ENCODE peak calls at places on chromosomes 11 and 22, in six cellular contexts. One of them, this sample, is unnamed.

GRCh38 chr22:50376064-50376747 is 33.1 kb downstream of the PPP6R2 start:
- DNase-seq in fibroblast of lung: no peak
- DNase-seq in prostate gland: no peak
- DNase-seq in neural progenitor cell: no peak
- DNase-seq in body of pancreas: no peak
- DNase-seq in left ventricle myocardium inferior: no peak
- DNase-seq in this sample: no peak

GRCh38 chr22:23047742-23048141 is 22.6 kb upstream of the GNAZ start:
- DNase-seq in neural progenitor cell: no peak
- DNase-seq in body of pancreas: no peak
- DNase-seq in prostate gland: no peak
- DNase-seq in fibroblast of lung: no peak
- DNase-seq in left ventricle myocardium inferior: no peak
- DNase-seq in this sample: no peak

GRCh38 chr11:107157146-107157808 is 139.0 kb upstream of the GUCY1A2 start:
- DNase-seq in neural progenitor cell: peak; percentile 52
- DNase-seq in left ventricle myocardium inferior: no peak
- DNase-seq in body of pancreas: no peak
- DNase-seq in prostate gland: no peak
- DNase-seq in fibroblast of lung: peak; percentile 55
- DNase-seq in this sample: no peak

GRCh38 chr11:88358040-88358431 is 20.5 kb upstream of the CTSC start:
- DNase-seq in prostate gland: no peak
- DNase-seq in fibroblast of lung: no peak
- DNase-seq in left ventricle myocardium inferior: no peak
- DNase-seq in neural progenitor cell: no peak
- DNase-seq in body of pancreas: no peak
- DNase-seq in this sample: no peak

GRCh38 chr11:76655466-76656086 is 15.0 kb downstream of the LRRC32 start:
- DNase-seq in body of pancreas: no peak
- DNase-seq in left ventricle myocardium inferior: no peak
- DNase-seq in neural progenitor cell: no peak
- DNase-seq in prostate gland: no peak
- DNase-seq in fibroblast of lung: no peak
- DNase-seq in this sample: no peak

GRCh38 chr22:20650294-20651207 is 123.4 kb upstream of the SERPIND1 start:
- DNase-seq in prostate gland: no peak
- DNase-seq in neural progenitor cell: no peak
- DNase-seq in fibroblast of lung: no peak
- DNase-seq in left ventricle myocardium inferior: no peak
- DNase-seq in body of pancreas: no peak
- DNase-seq in this sample: no peak

GRCh38 chr22:32880906-32881596 is 79.5 kb downstream of the TIMP3 start:
- DNase-seq in neural progenitor cell: no peak
- DNase-seq in body of pancreas: peak; percentile 15
- DNase-seq in fibroblast of lung: peak; percentile 83
- DNase-seq in prostate gland: no peak
- DNase-seq in left ventricle myocardium inferior: peak; percentile 89
- DNase-seq in this sample: no peak

GRCh38 chr11:94786264-94787126 is 18.3 kb downstream of the AMOTL1 start:
- DNase-seq in prostate gland: no peak
- DNase-seq in body of pancreas: no peak
- DNase-seq in neural progenitor cell: peak; percentile 34
- DNase-seq in fibroblast of lung: no peak
- DNase-seq in left ventricle myocardium inferior: no peak
- DNase-seq in this sample: no peak

GRCh38 chr22:27474711-27475547 is 326.6 kb downstream of the MN1 start:
- DNase-seq in prostate gland: peak; percentile 73
- DNase-seq in body of pancreas: no peak
- DNase-seq in neural progenitor cell: no peak
- DNase-seq in fibroblast of lung: peak; percentile 98
- DNase-seq in left ventricle myocardium inferior: no peak
- DNase-seq in this sample: no peak

GRCh38 chr11:68372114-68372513 is 59.7 kb downstream of the LRP5 start:
- DNase-seq in body of pancreas: no peak
- DNase-seq in prostate gland: no peak
- DNase-seq in left ventricle myocardium inferior: no peak
- DNase-seq in fibroblast of lung: no peak
- DNase-seq in neural progenitor cell: no peak
- DNase-seq in this sample: no peak

GRCh38 chr11:83852012-83852411 is 565.8 kb upstream of the CCDC90B start:
- DNase-seq in fibroblast of lung: no peak
- DNase-seq in prostate gland: no peak
- DNase-seq in body of pancreas: no peak
- DNase-seq in neural progenitor cell: no peak
- DNase-seq in left ventricle myocardium inferior: no peak
- DNase-seq in this sample: no peak

GRCh38 chr11:10893713-10894112 is 35.9 kb upstream of the ZBED5 start:
- DNase-seq in body of pancreas: no peak
- DNase-seq in neural progenitor cell: no peak
- DNase-seq in left ventricle myocardium inferior: no peak
- DNase-seq in prostate gland: no peak
- DNase-seq in fibroblast of lung: peak; percentile 54
- DNase-seq in this sample: no peak

GRCh38 chr11:35142481-35143207 is 3.7 kb downstream of the CD44 start:
- DNase-seq in neural progenitor cell: peak; percentile 33
- DNase-seq in fibroblast of lung: peak; percentile 91
- DNase-seq in body of pancreas: peak; percentile 30
- DNase-seq in left ventricle myocardium inferior: no peak
- DNase-seq in prostate gland: no peak
- DNase-seq in this sample: peak; percentile 77

GRCh38 chr11:123616505-123617198 is 37.8 kb downstream of the SCN3B start:
- DNase-seq in neural progenitor cell: no peak
- DNase-seq in body of pancreas: no peak
- DNase-seq in fibroblast of lung: peak; percentile 86
- DNase-seq in left ventricle myocardium inferior: peak; percentile 70
- DNase-seq in prostate gland: peak; percentile 53
- DNase-seq in this sample: no peak

GRCh38 chr22:25146906-25147754 is 52.5 kb upstream of the CRYBB3 start:
- DNase-seq in fibroblast of lung: no peak
- DNase-seq in body of pancreas: no peak
- DNase-seq in left ventricle myocardium inferior: no peak
- DNase-seq in prostate gland: no peak
- DNase-seq in neural progenitor cell: no peak
- DNase-seq in this sample: no peak

GRCh38 chr11:10002221-10002620 is 291.8 kb downstream of the SBF2 start:
- DNase-seq in fibroblast of lung: peak; percentile 22
- DNase-seq in neural progenitor cell: no peak
- DNase-seq in left ventricle myocardium inferior: no peak
- DNase-seq in body of pancreas: no peak
- DNase-seq in prostate gland: no peak
- DNase-seq in this sample: no peak

GRCh38 chr11:95499516-95500135 is 268.6 kb upstream of the SESN3 start:
- DNase-seq in prostate gland: no peak
- DNase-seq in body of pancreas: no peak
- DNase-seq in neural progenitor cell: no peak
- DNase-seq in fibroblast of lung: peak; percentile 60
- DNase-seq in left ventricle myocardium inferior: no peak
- DNase-seq in this sample: no peak

GRCh38 chr11:68549789-68550484 is 89.4 kb downstream of the PPP6R3 start:
- DNase-seq in left ventricle myocardium inferior: no peak
- DNase-seq in body of pancreas: no peak
- DNase-seq in prostate gland: no peak
- DNase-seq in fibroblast of lung: peak; percentile 53
- DNase-seq in neural progenitor cell: no peak
- DNase-seq in this sample: no peak

GRCh38 chr22:29243874-29244446 is 23.8 kb downstream of the RHBDD3 start:
- DNase-seq in fibroblast of lung: no peak
- DNase-seq in prostate gland: no peak
- DNase-seq in neural progenitor cell: peak; percentile 14
- DNase-seq in left ventricle myocardium inferior: no peak
- DNase-seq in body of pancreas: no peak
- DNase-seq in this sample: no peak

GRCh38 chr11:35558468-35558867 is 33.1 kb upstream of the PAMR1 start:
- DNase-seq in body of pancreas: no peak
- DNase-seq in neural progenitor cell: no peak
- DNase-seq in prostate gland: no peak
- DNase-seq in left ventricle myocardium inferior: no peak
- DNase-seq in fibroblast of lung: peak; percentile 50
- DNase-seq in this sample: no peak

GRCh38 chr11:114282488-114282887 is 13.7 kb upstream of the NNMT start:
- DNase-seq in prostate gland: no peak
- DNase-seq in body of pancreas: no peak
- DNase-seq in fibroblast of lung: no peak
- DNase-seq in neural progenitor cell: no peak
- DNase-seq in left ventricle myocardium inferior: no peak
- DNase-seq in this sample: no peak

GRCh38 chr11:68298659-68299516 is 13.5 kb upstream of the LRP5 start:
- DNase-seq in fibroblast of lung: no peak
- DNase-seq in neural progenitor cell: no peak
- DNase-seq in prostate gland: no peak
- DNase-seq in left ventricle myocardium inferior: peak; percentile 22
- DNase-seq in body of pancreas: no peak
- DNase-seq in this sample: peak; percentile 66

GRCh38 chr22:20186183-20186870 is 35.5 kb upstream of the CCDC188 start:
- DNase-seq in fibroblast of lung: no peak
- DNase-seq in neural progenitor cell: peak; percentile 84
- DNase-seq in body of pancreas: no peak
- DNase-seq in left ventricle myocardium inferior: no peak
- DNase-seq in prostate gland: no peak
- DNase-seq in this sample: no peak

GRCh38 chr11:12117200-12117995 is 7.0 kb downstream of the MICAL2 start:
- DNase-seq in prostate gland: no peak
- DNase-seq in fibroblast of lung: no peak
- DNase-seq in neural progenitor cell: no peak
- DNase-seq in body of pancreas: no peak
- DNase-seq in left ventricle myocardium inferior: no peak
- DNase-seq in this sample: no peak

GRCh38 chr22:27460596-27461347 is 340.8 kb downstream of the MN1 start:
- DNase-seq in left ventricle myocardium inferior: peak; percentile 36
- DNase-seq in fibroblast of lung: peak; percentile 90
- DNase-seq in prostate gland: no peak
- DNase-seq in neural progenitor cell: peak; percentile 75
- DNase-seq in body of pancreas: no peak
- DNase-seq in this sample: no peak

GRCh38 chr11:58864335-58864734 is 19.8 kb upstream of the GLYATL2 start:
- DNase-seq in prostate gland: no peak
- DNase-seq in body of pancreas: no peak
- DNase-seq in neural progenitor cell: no peak
- DNase-seq in left ventricle myocardium inferior: no peak
- DNase-seq in fibroblast of lung: no peak
- DNase-seq in this sample: no peak

GRCh38 chr11:58866788-58867187 is 22.3 kb upstream of the GLYATL2 start:
- DNase-seq in body of pancreas: no peak
- DNase-seq in fibroblast of lung: peak; percentile 4
- DNase-seq in left ventricle myocardium inferior: no peak
- DNase-seq in neural progenitor cell: no peak
- DNase-seq in prostate gland: no peak
- DNase-seq in this sample: no peak

GRCh38 chr11:58863697-58864096 is 19.2 kb upstream of the GLYATL2 start:
- DNase-seq in left ventricle myocardium inferior: no peak
- DNase-seq in fibroblast of lung: no peak
- DNase-seq in neural progenitor cell: no peak
- DNase-seq in prostate gland: no peak
- DNase-seq in body of pancreas: no peak
- DNase-seq in this sample: no peak

GRCh38 chr11:58856806-58857205 is 12.3 kb upstream of the GLYATL2 start:
- DNase-seq in neural progenitor cell: no peak
- DNase-seq in prostate gland: no peak
- DNase-seq in fibroblast of lung: no peak
- DNase-seq in body of pancreas: no peak
- DNase-seq in left ventricle myocardium inferior: no peak
- DNase-seq in this sample: no peak

DNA sequence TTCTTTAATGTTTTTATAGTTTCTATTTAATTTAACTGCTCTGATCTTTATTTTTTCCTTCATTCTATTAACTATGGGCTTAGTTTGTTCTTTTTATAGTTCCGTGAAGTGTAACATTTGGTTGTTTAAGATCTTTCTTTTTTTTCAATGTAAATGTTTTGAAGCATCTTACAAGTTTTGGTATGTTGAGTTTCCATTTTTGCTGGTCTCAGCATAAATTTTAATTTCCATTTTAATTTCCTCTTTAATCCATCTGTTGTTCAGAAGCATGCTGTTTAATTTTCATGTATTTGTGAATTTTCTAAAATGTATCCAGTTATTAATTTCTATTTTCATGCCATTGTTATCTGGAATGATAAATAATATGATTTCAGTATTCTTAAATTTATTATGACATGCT is 17.0 kb upstream of the GLYATL2 start:
- DNase-seq in fibroblast of lung: no peak
- DNase-seq in left ventricle myocardium inferior: no peak
- DNase-seq in body of pancreas: no peak
- DNase-seq in prostate gland: no peak
- DNase-seq in neural progenitor cell: no peak
- DNase-seq in this sample: no peak
- H3K9me3 ChIP-seq in fibroblast of lung: no peaks in the 10 kb centered on the region
- H3K9me3 ChIP-seq in left ventricle myocardium inferior: peaks cover 24% of the 10 kb centered on the region
- H3K9me3 ChIP-seq in body of pancreas: no peaks in the 10 kb centered on the region
- H3K9me3 ChIP-seq in prostate gland: no peaks in the 10 kb centered on the region
- H3K9me3 ChIP-seq in neural progenitor cell: peaks cover 7% of the 10 kb centered on the region
- H3K9me3 ChIP-seq in this sample: no peaks in the 10 kb centered on the region

GRCh38 chr11:124892750-124893454 is 4.8 kb downstream of the ROBO4 start:
- DNase-seq in fibroblast of lung: no peak
- DNase-seq in prostate gland: no peak
- DNase-seq in neural progenitor cell: no peak
- DNase-seq in left ventricle myocardium inferior: no peak
- DNase-seq in body of pancreas: no peak
- DNase-seq in this sample: no peak
- H3K4me3 ChIP-seq in fibroblast of lung: no peak overlapping the region
- H3K4me3 ChIP-seq in prostate gland: no peak overlapping the region
- H3K4me3 ChIP-seq in neural progenitor cell: no peak overlapping the region
- H3K4me3 ChIP-seq in left ventricle myocardium inferior: peak overlapping the region; percentile 69
- H3K4me3 ChIP-seq in body of pancreas: no peak overlapping the region
- H3K4me3 ChIP-seq in this sample: no peak overlapping the region

GRCh38 chr11:129167315-129167714 is 24.8 kb downstream of the ARHGAP32 start:
- DNase-seq in neural progenitor cell: no peak
- DNase-seq in left ventricle myocardium inferior: no peak
- DNase-seq in body of pancreas: no peak
- DNase-seq in prostate gland: no peak
- DNase-seq in fibroblast of lung: no peak
- DNase-seq in this sample: no peak
- H3K9me3 ChIP-seq in neural progenitor cell: peaks cover 15% of the 10 kb centered on the region
- H3K9me3 ChIP-seq in left ventricle myocardium inferior: peaks cover 18% of the 10 kb centered on the region
- H3K9me3 ChIP-seq in body of pancreas: no peaks in the 10 kb centered on the region
- H3K9me3 ChIP-seq in prostate gland: no peaks in the 10 kb centered on the region
- H3K9me3 ChIP-seq in fibroblast of lung: no peaks in the 10 kb centered on the region
- H3K9me3 ChIP-seq in this sample: no peaks in the 10 kb centered on the region

GRCh38 chr11:7488681-7489080 is 3.4 kb downstream of the OLFML1 start:
- DNase-seq in body of pancreas: no peak
- DNase-seq in left ventricle myocardium inferior: no peak
- DNase-seq in prostate gland: no peak
- DNase-seq in neural progenitor cell: no peak
- DNase-seq in fibroblast of lung: no peak
- DNase-seq in this sample: no peak

GRCh38 chr11:7485854-7486425 is 634 bp downstream of the OLFML1 start:
- DNase-seq in prostate gland: no peak
- DNase-seq in fibroblast of lung: no peak
- DNase-seq in neural progenitor cell: no peak
- DNase-seq in left ventricle myocardium inferior: no peak
- DNase-seq in body of pancreas: no peak
- DNase-seq in this sample: no peak

GRCh38 chr11:7485136-7485853 is at the start of gene OLFML1:
- DNase-seq in prostate gland: no peak
- DNase-seq in left ventricle myocardium inferior: peak; percentile 42
- DNase-seq in fibroblast of lung: no peak
- DNase-seq in neural progenitor cell: no peak
- DNase-seq in body of pancreas: no peak
- DNase-seq in this sample: no peak

GRCh38 chr11:7487360-7487759 is 2.1 kb downstream of the OLFML1 start:
- DNase-seq in prostate gland: no peak
- DNase-seq in fibroblast of lung: no peak
- DNase-seq in body of pancreas: no peak
- DNase-seq in left ventricle myocardium inferior: no peak
- DNase-seq in neural progenitor cell: no peak
- DNase-seq in this sample: no peak

GRCh38 chr11:7486731-7487130 is 1.4 kb downstream of the OLFML1 start:
- DNase-seq in body of pancreas: no peak
- DNase-seq in fibroblast of lung: no peak
- DNase-seq in neural progenitor cell: no peak
- DNase-seq in prostate gland: no peak
- DNase-seq in left ventricle myocardium inferior: no peak
- DNase-seq in this sample: no peak
- H3K4me3 ChIP-seq in body of pancreas: no peak overlapping the region
- H3K4me3 ChIP-seq in fibroblast of lung: peak overlapping the region; percentile 52
- H3K4me3 ChIP-seq in neural progenitor cell: no peak overlapping the region
- H3K4me3 ChIP-seq in prostate gland: peak overlapping the region; percentile 2
- H3K4me3 ChIP-seq in left ventricle myocardium inferior: peak overlapping the region; percentile 63
- H3K4me3 ChIP-seq in this sample: no peak overlapping the region